ENCODE peak calls at places on chromosomes 6 and 20, in six cellular contexts. Z is PC-3, N is fibroblast of lung, M is uterus, W is stomach, D is pancreas. F is an unnamed sample. For H3K4me1, the result is how much of the 10 kb centered on the place peaks cover.

GRCh38 chr20:37270586-37271420 is 9.2 kb upstream of the GHRH start:
- DNase-seq in Z (no peak), N (peak), M (no peak), W (no peak), D (no peak), F (no peak)

GRCh38 chr6:116099036-116099435 is 1.6 kb upstream of the NT5DC1 start:
- DNase-seq in Z (no peak), N (no peak), M (no peak), W (no peak), D (no peak), F (no peak)

GRCh38 chr6:15586528-15586927 is 76.3 kb downstream of the DTNBP1 start:
- DNase-seq in Z (no peak), N (no peak), M (no peak), W (no peak), D (no peak), F (no peak)

GRCh38 chr6:154435400-154435945 is 75.0 kb downstream of the CNKSR3 start:
- DNase-seq in Z (no peak), N (no peak), M (no peak), W (no peak), D (no peak), F (no peak)

GRCh38 chr6:152094992-152095592 is 287.6 kb downstream of the ESR1 start:
- DNase-seq in Z (peak), N (peak), M (peak), W (peak), D (peak), F (peak)

GRCh38 chr6:31821301-31822037 is 6.1 kb upstream of the HSPA1B start:
- DNase-seq in Z (peak), N (peak), M (peak), W (peak), D (peak), F (peak)

GRCh38 chr6:50655848-50656453 is 57.4 kb upstream of the TFAP2D start:
- DNase-seq in Z (peak), N (peak), M (no peak), W (no peak), D (no peak), F (peak)

GRCh38 chr20:34753706-34754461 is 49.7 kb downstream of the TP53INP2 start:
- DNase-seq in Z (no peak), N (peak), M (no peak), W (no peak), D (no peak), F (no peak)

GRCh38 chr6:32081168-32081624 is 27.9 kb downstream of the TNXB start:
- DNase-seq in Z (peak), N (peak), M (peak), W (no peak), D (no peak), F (no peak)

GRCh38 chr6:42556462-42556861 is 7.4 kb upstream of the UBR2 start:
- DNase-seq in Z (no peak), N (no peak), M (no peak), W (no peak), D (no peak), F (no peak)

GRCh38 chr6:137862419-137863125 is 4.5 kb upstream of the TNFAIP3 start:
- DNase-seq in Z (no peak), N (no peak), M (no peak), W (no peak), D (no peak), F (no peak)
- H3K4me1 ChIP-seq in Z (under half), N (under half), M (under half), W (under half), D (under half), F (under half)

GRCh38 chr6:35856250-35856649 is 51.1 kb downstream of the LHFPL5 start:
- DNase-seq in Z (no peak), N (no peak), M (no peak), W (no peak), D (no peak), F (no peak)
- H3K4me1 ChIP-seq in Z (under half), N (under half), M (under half), W (under half), D (under half), F (under half)

GRCh38 chr20:63259734-63260460 is 5.6 kb upstream of the NKAIN4 start:
- DNase-seq in Z (no peak), N (no peak), M (no peak), W (no peak), D (no peak), F (no peak)
- H3K4me1 ChIP-seq in Z (under half), N (under half), M (under half), W (under half), D (under half), F (under half)

DNA sequence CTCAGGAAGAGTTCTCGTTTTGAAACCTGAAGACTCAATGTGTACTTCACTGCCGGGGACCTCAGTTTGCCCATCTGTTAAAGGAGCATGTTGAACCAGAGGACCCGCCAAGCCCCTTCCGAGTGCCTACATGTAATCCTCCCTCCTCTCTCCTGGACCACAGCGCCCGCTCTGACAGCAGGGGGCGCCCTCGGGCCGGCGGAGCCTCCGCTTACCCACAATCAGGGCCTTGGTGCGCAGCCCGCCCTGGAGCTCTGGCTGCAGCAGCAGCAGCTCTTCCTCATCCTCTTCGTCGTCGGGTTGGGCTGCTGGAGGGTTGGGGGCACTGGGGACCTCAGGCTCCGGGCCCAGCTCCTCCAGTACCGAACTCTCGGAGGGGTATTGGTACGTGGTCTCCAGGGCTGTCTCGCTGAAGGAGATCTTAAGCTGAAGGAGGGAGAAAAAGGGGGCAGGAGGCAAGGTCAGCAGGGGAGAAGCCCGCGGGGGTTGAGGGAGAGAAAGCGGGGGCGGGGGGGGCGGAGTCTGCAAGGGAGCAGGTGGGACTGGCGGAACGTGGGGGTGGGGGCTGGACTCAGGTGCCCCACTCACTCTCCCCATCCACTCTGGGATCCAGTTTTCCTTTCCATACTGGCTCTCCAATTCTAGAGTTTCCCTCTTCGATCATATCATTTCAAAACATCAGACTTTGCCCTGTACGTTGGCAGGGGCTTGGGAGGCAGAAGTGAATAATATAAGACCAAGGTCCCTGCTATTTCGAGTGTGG is 6.3 kb upstream of the DHX16 start:
- DNase-seq in Z (peak), N (peak), M (peak), W (peak), D (peak), F (peak)
- H3K4me1 ChIP-seq in Z (under half), N (under half), M (under half), W (under half), D (under half), F (under half)

F was measured in BE2C.